ENCODE peak calls at places on chromosome 9, in five cellular contexts. N is A673, Q is fibroblast of pulmonary artery, A is HCT116, G is IMR-90. F is an unnamed sample.

GRCh38 chr9:124474151-124474550 is 23.9 kb downstream of the ADGRD2 start:
- DNase-seq in G (no peak), Q (no peak), N (no peak), A (no peak), F (no peak)

GRCh38 chr9:81312346-81312745 is 377.0 kb downstream of the TLE1 start:
- DNase-seq in G (no peak), Q (peak; percentile 18), N (no peak), A (no peak), F (no peak)

GRCh38 chr9:27967236-27967635 is 394.0 kb upstream of the C9orf72 start:
- DNase-seq in N (no peak), Q (no peak), G (no peak), A (no peak), F (no peak)

GRCh38 chr9:31243386-31243785 is 1141.1 kb upstream of the ACO1 start:
- DNase-seq in G (no peak), N (no peak), Q (peak; percentile 14), A (no peak), F (no peak)

GRCh38 chr9:90832251-90832650 is 30.6 kb downstream of the SYK start:
- DNase-seq in A (no peak), N (no peak), G (no peak), Q (no peak), F (no peak)

GRCh38 chr9:135602789-135603481 is 36.4 kb downstream of the GLT6D1 start:
- DNase-seq in G (peak; percentile 27), Q (peak; percentile 48), A (peak; percentile 29), N (peak; percentile 59), F (peak; percentile 12)

GRCh38 chr9:76917299-76917698 is 11.4 kb upstream of the PRUNE2 start:
- DNase-seq in G (no peak), N (no peak), Q (no peak), A (no peak), F (no peak)

GRCh38 chr9:98099898-98100297 is 19.1 kb downstream of the TRIM14 start:
- DNase-seq in G (no peak), Q (no peak), N (no peak), A (no peak), F (no peak)

GRCh38 chr9:113646946-113647914 is 183.7 kb downstream of the RGS3 start:
- DNase-seq in G (no peak), A (no peak), N (no peak), Q (no peak), F (no peak)

GRCh38 chr9:18379073-18379811 is 94.7 kb upstream of the ADAMTSL1 start:
- DNase-seq in Q (peak; percentile 53), N (no peak), A (no peak), G (peak; percentile 97), F (peak; percentile 50)

GRCh38 chr9:21682981-21683380 is 119.5 kb upstream of the MTAP start:
- DNase-seq in N (peak; percentile 0), Q (peak; percentile 30), A (no peak), G (peak; percentile 49), F (no peak)

GRCh38 chr9:78297672-78297961 is 692 bp downstream of the PSAT1 start:
- DNase-seq in G (peak; percentile 19), A (no peak), N (no peak), Q (no peak), F (no peak)

GRCh38 chr9:133133680-133134418 is 12.8 kb upstream of the RALGDS start:
- DNase-seq in A (peak; percentile 89), G (peak; percentile 96), Q (peak; percentile 96), N (no peak), F (peak; percentile 92)

GRCh38 chr9:13755551-13755950 is 476.1 kb upstream of the MPDZ start:
- DNase-seq in N (no peak), A (no peak), Q (no peak), G (no peak), F (no peak)

GRCh38 chr9:114681594-114682332 is at the start of gene TEX48:
- DNase-seq in G (peak; percentile 74), Q (peak; percentile 79), N (peak; percentile 84), A (peak; percentile 78), F (peak; percentile 56)

GRCh38 chr9:94160594-94161501 is 76.6 kb downstream of the PTPDC1 start:
- DNase-seq in G (no peak), A (peak; percentile 44), Q (no peak), N (no peak), F (no peak)
- TF ChIP-seq CTCF in G (peak; percentile 7), A (peak; percentile 44), Q (peak; percentile 14), N (peak; percentile 23), F (no peak)

GRCh38 chr9:3758816-3759576 is 233.2 kb upstream of the RFX3 start:
- DNase-seq in G (peak; percentile 37), Q (peak; percentile 13), A (no peak), N (no peak), F (no peak)
- H3K4me3 ChIP-seq in G (no peak overlapping the region), Q (no peak overlapping the region), A (no peak overlapping the region), N (no peak overlapping the region), F (no peak overlapping the region)

GRCh38 chr9:79600466-79600865 is 28.7 kb downstream of the TLE4 start:
- DNase-seq in G (no peak), N (no peak), Q (no peak), A (no peak), F (no peak)

GRCh38 chr9:79598562-79599345 is 27.0 kb downstream of the TLE4 start:
- DNase-seq in G (no peak), N (no peak), Q (no peak), A (no peak), F (no peak)

GRCh38 chr9:79604149-79604548 is 32.4 kb downstream of the TLE4 start:
- DNase-seq in G (no peak), N (no peak), Q (no peak), A (no peak), F (no peak)

GRCh38 chr9:79604921-79605562 is 33.3 kb downstream of the TLE4 start:
- DNase-seq in Q (no peak), G (no peak), N (no peak), A (no peak), F (no peak)

GRCh38 chr9:79603222-79603925 is 31.6 kb downstream of the TLE4 start:
- DNase-seq in Q (peak; percentile 18), G (no peak), A (no peak), N (no peak), F (no peak)
- TF ChIP-seq CTCF in Q (no peak), G (no peak), A (no peak), N (no peak), F (no peak)

GRCh38 chr9:94862242-94862610 is 135.7 kb downstream of the AOPEP start:
- DNase-seq in N (no peak), Q (no peak), G (no peak), A (no peak), F (no peak)
- H3K4me3 ChIP-seq in N (no peak overlapping the region), Q (no peak overlapping the region), G (no peak overlapping the region), A (no peak overlapping the region), F (no peak overlapping the region)

DNA sequence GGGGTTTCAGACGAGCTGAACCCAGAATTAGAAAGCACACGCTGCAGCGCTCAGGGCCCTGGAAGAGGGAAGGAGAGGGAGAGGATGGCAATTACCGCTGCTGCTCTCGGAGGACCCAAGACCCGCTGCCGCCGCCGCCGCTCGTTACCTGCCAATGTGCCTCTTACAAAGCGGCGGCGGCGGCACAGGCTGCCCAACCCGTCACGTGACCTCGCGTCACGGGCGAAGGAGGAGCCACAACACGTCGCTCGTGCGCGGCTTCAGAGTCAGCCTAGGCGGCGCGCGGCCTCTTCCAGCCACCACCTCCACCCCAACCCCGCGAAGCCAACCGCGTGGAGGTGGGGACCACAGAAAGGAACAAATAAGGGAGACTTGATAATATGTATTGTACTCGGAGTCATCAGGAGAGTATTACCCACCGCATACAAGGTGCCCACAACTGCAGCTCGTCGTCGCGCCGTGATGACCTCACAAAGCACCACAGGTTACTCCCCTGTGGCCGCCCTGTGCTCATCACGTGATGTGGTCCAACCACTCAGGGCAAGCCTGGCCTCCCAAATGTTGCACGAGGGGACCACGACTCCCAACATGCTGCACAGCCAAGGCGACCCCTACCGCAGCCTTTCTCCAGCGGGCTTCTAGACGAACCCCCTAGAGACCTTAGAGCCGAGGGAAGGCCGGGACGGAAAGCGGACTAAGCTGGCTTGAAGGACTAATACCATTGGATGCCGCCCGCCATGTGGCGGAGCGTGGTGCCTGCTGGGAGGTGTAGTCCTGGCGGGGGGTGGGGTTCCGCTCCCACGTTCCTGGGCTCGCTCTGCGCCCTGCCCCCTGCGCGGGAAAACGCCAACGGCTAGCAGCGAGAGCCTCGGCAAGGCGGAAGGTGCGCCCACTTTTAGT is at the start of gene UBAP2:
- DNase-seq in G (peak; percentile 97), A (peak; percentile 97), N (peak; percentile 98), Q (peak; percentile 98), F (peak; percentile 93)
- TF ChIP-seq CTCF in G (peak; percentile 7), A (no peak), N (no peak), Q (no peak), F (no peak)

GRCh38 chr9:137042751-137043727 is 2.9 kb downstream of the NPDC1 start:
- DNase-seq in N (no peak), G (no peak), Q (no peak), A (no peak), F (no peak)

GRCh38 chr9:137046094-137046787 is at the start of gene NPDC1:
- DNase-seq in A (peak; percentile 68), N (peak; percentile 80), Q (peak; percentile 69), G (peak; percentile 61), F (peak; percentile 49)

GRCh38 chr9:137045294-137046093 is 483 bp downstream of the NPDC1 start:
- DNase-seq in A (no peak), G (peak; percentile 38), Q (peak; percentile 37), N (peak; percentile 51), F (no peak)

GRCh38 chr9:137044502-137045177 is 1.3 kb downstream of the NPDC1 start:
- DNase-seq in G (no peak), A (no peak), N (no peak), Q (no peak), F (no peak)

GRCh38 chr9:137044042-137044441 is 1.9 kb downstream of the NPDC1 start:
- DNase-seq in Q (no peak), A (no peak), G (no peak), N (no peak), F (no peak)
- H3K4me3 ChIP-seq in Q (no peak overlapping the region), A (peak overlapping the region; percentile 55), G (no peak overlapping the region), N (no peak overlapping the region), F (peak overlapping the region; percentile 74)

GRCh38 chr9:111399772-111400563 is 69.9 kb upstream of the OR2K2 start:
- DNase-seq in A (peak; percentile 33), G (peak; percentile 21), N (peak; percentile 19), Q (peak; percentile 51), F (no peak)
- TF ChIP-seq CTCF in A (peak; percentile 87), G (peak; percentile 27), N (peak; percentile 59), Q (peak; percentile 58), F (peak; percentile 68)

GRCh38 chr9:128383791-128384190 is 12.6 kb downstream of the URM1 start:
- DNase-seq in A (no peak), G (no peak), N (no peak), Q (no peak), F (no peak)
- H3K4me3 ChIP-seq in A (no peak overlapping the region), G (no peak overlapping the region), N (no peak overlapping the region), Q (no peak overlapping the region), F (no peak overlapping the region)